ENCODE peak calls at places on chromosomes 11 and 22, in ten cellular contexts. G is activated T-cell treated with anti-CD3 and anti-CD28 coated beads for 1 hour; D is activated T-helper 2 cell treated with anti-CD3 and anti-CD28 coated beads, Interferon-gamma antibody, Interleukin-2, Interleukin-4, amounts not matched to agents 10 μg/mL and 5 μg/mL and 100 μg/mL, durations not matched to agents 14 hours and 24 hours and 36 hours; T is GM10248; U is colonic mucosa; W is SW480; A is esophagus squamous epithelium; Z is stimulated activated CD4-positive, alpha-beta T cell treated with anti-CD3 and anti-CD28 coated beads, Interleukin-12 subunit alpha, Interleukin-12 subunit beta, amount 100 ng/mL, for 48 hours; Q is naive thymus-derived CD4-positive, alpha-beta T cell; E is heart left ventricle. H is an unnamed sample.

GRCh38 chr11:115912484-115912945 is 408.3 kb upstream of the CADM1 start:
- DNase-seq in G (no peak), D (no peak), T (peak; percentile 29), U (no peak), W (peak; percentile 28), A (no peak), Z (no peak), Q (no peak), E (no peak), H (peak; percentile 37)

GRCh38 chr22:39238966-39239510 is 5.7 kb downstream of the PDGFB start:
- DNase-seq in G (no peak), D (no peak), T (no peak), U (no peak), W (peak; percentile 93), A (no peak), Z (no peak), Q (no peak), E (no peak), H (no peak)

GRCh38 chr22:46684706-46685105 is 53.3 kb downstream of the CERK start:
- DNase-seq in G (no peak), D (no peak), T (peak; percentile 82), U (no peak), W (no peak), A (no peak), Z (no peak), Q (no peak), E (peak; percentile 60), H (no peak)

GRCh38 chr22:28075260-28075981 is 156.4 kb upstream of the PITPNB start:
- DNase-seq in G (no peak), D (no peak), T (no peak), U (peak; percentile 29), W (peak; percentile 18), A (no peak), Z (no peak), Q (no peak), E (peak; percentile 66), H (peak; percentile 66)

GRCh38 chr11:2587132-2587930 is 112.5 kb downstream of the KCNQ1OT1 start:
- DNase-seq in G (no peak), D (peak; percentile 7), T (peak; percentile 10), U (no peak), W (no peak), A (no peak), Z (no peak), Q (peak; percentile 17), E (peak; percentile 4), H (no peak)

GRCh38 chr11:130179396-130180306 is 20.1 kb downstream of the ST14 start:
- DNase-seq in G (no peak), D (no peak), T (no peak), U (peak; percentile 70), W (peak; percentile 46), A (no peak), Z (no peak), Q (no peak), E (no peak), H (peak; percentile 71)

GRCh38 chr11:113778111-113778910 is 1.3 kb upstream of the CLDN25 start:
- DNase-seq in G (no peak), D (no peak), T (no peak), U (no peak), W (peak; percentile 38), A (no peak), Z (no peak), Q (no peak), E (peak; percentile 41), H (peak; percentile 76)

GRCh38 chr11:92642146-92642919 is 327.1 kb upstream of the MTNR1B start:
- DNase-seq in G (no peak), D (no peak), T (no peak), U (no peak), W (no peak), A (no peak), Z (no peak), Q (no peak), E (peak; percentile 6), H (no peak)

GRCh38 chr11:73453562-73453961 is 77.4 kb downstream of the RELT start:
- DNase-seq in G (no peak), D (no peak), T (no peak), U (no peak), W (no peak), A (no peak), Z (no peak), Q (no peak), E (no peak), H (no peak)

GRCh38 chr22:24796056-24796455 is 10.0 kb upstream of the SGSM1 start:
- DNase-seq in G (no peak), D (no peak), T (no peak), U (no peak), W (no peak), A (no peak), Z (no peak), Q (no peak), E (no peak), H (no peak)

GRCh38 chr11:130411223-130411622 is 17.2 kb downstream of the ADAMTS8 start:
- DNase-seq in G (no peak), D (no peak), T (no peak), U (no peak), W (no peak), A (no peak), Z (no peak), Q (no peak), E (no peak), H (no peak)

GRCh38 chr11:114179234-114179941 is 116.8 kb upstream of the NNMT start:
- DNase-seq in G (no peak), D (no peak), T (no peak), U (peak; percentile 79), W (no peak), A (peak; percentile 19), Z (no peak), Q (no peak), E (peak; percentile 74), H (peak; percentile 98)

GRCh38 chr11:121253951-121254350 is 38.6 kb upstream of the SC5D start:
- DNase-seq in G (no peak), D (no peak), T (no peak), U (no peak), W (no peak), A (no peak), Z (no peak), Q (no peak), E (no peak), H (no peak)

GRCh38 chr11:2792376-2793250 is 92.8 kb upstream of the KCNQ1OT1 start:
- DNase-seq in G (no peak), D (no peak), T (no peak), U (no peak), W (peak; percentile 66), A (no peak), Z (no peak), Q (no peak), E (peak; percentile 7), H (peak; percentile 6)

GRCh38 chr11:3042496-3043314 is 14.5 kb downstream of the CARS1 start:
- DNase-seq in G (no peak), D (no peak), T (no peak), U (no peak), W (no peak), A (no peak), Z (no peak), Q (no peak), E (no peak), H (peak; percentile 60)

GRCh38 chr11:86636275-86636674 is 36.1 kb downstream of the ME3 start:
- DNase-seq in G (no peak), D (no peak), T (no peak), U (no peak), W (no peak), A (no peak), Z (no peak), Q (no peak), E (no peak), H (no peak)

GRCh38 chr11:1840780-1841480 is 2.1 kb downstream of the TNNI2 start:
- DNase-seq in G (no peak), D (no peak), T (no peak), U (no peak), W (no peak), A (no peak), Z (no peak), Q (no peak), E (no peak), H (no peak)

GRCh38 chr11:70477607-70478006 is 79.3 kb downstream of the CTTN start:
- DNase-seq in G (no peak), D (no peak), T (no peak), U (no peak), W (no peak), A (no peak), Z (no peak), Q (no peak), E (peak; percentile 38), H (no peak)

GRCh38 chr11:48341466-48341865 is 16.7 kb downstream of the OR4C3 start:
- DNase-seq in G (no peak), D (no peak), T (no peak), U (no peak), W (no peak), A (no peak), Z (no peak), Q (no peak), E (no peak), H (no peak)

GRCh38 chr11:70383664-70384395 is 14.5 kb upstream of the CTTN start:
- DNase-seq in G (no peak), D (no peak), T (no peak), U (no peak), W (no peak), A (no peak), Z (no peak), Q (no peak), E (no peak), H (no peak)

H was measured in body of pancreas.